ENCODE peak calls at places on chromosome 14, in six cellular contexts. One of them, this sample, is unnamed.
A peak's percentile ranks its signal among the peaks of the same experiment; 100 is the strongest.

GRCh38 chr14:55858604-55859003 is 259.6 kb upstream of the PELI2 start:
- DNase-seq in suprapubic skin: no peak
- DNase-seq in heart left ventricle: no peak
- DNase-seq in right lobe of liver: no peak
- DNase-seq in uterus: no peak
- DNase-seq in Peyer's patch: no peak
- DNase-seq in this sample: no peak

GRCh38 chr14:82911930-82912329 is 1378.3 kb upstream of the SEL1L start:
- DNase-seq in suprapubic skin: no peak
- DNase-seq in Peyer's patch: no peak
- DNase-seq in uterus: no peak
- DNase-seq in right lobe of liver: no peak
- DNase-seq in heart left ventricle: no peak
- DNase-seq in this sample: no peak

GRCh38 chr14:101810897-101811620 is 49.5 kb downstream of the PPP2R5C start:
- DNase-seq in heart left ventricle: no peak
- DNase-seq in suprapubic skin: no peak
- DNase-seq in right lobe of liver: no peak
- DNase-seq in uterus: no peak
- DNase-seq in Peyer's patch: no peak
- DNase-seq in this sample: no peak

GRCh38 chr14:94673071-94673470 is 60.9 kb downstream of the SERPINA3 start:
- DNase-seq in uterus: no peak
- DNase-seq in right lobe of liver: no peak
- DNase-seq in suprapubic skin: peak; percentile 4
- DNase-seq in Peyer's patch: no peak
- DNase-seq in heart left ventricle: no peak
- DNase-seq in this sample: no peak

GRCh38 chr14:97916669-97917068 is 1119.5 kb downstream of the VRK1 start:
- DNase-seq in Peyer's patch: no peak
- DNase-seq in right lobe of liver: no peak
- DNase-seq in heart left ventricle: no peak
- DNase-seq in uterus: no peak
- DNase-seq in suprapubic skin: no peak
- DNase-seq in this sample: no peak

GRCh38 chr14:74670726-74671125 is 42.2 kb downstream of the AREL1 start:
- DNase-seq in heart left ventricle: no peak
- DNase-seq in uterus: no peak
- DNase-seq in suprapubic skin: no peak
- DNase-seq in right lobe of liver: no peak
- DNase-seq in Peyer's patch: no peak
- DNase-seq in this sample: no peak

GRCh38 chr14:59036134-59036533 is 152.3 kb upstream of the DAAM1 start:
- DNase-seq in Peyer's patch: no peak
- DNase-seq in uterus: no peak
- DNase-seq in heart left ventricle: no peak
- DNase-seq in suprapubic skin: no peak
- DNase-seq in right lobe of liver: no peak
- DNase-seq in this sample: no peak

GRCh38 chr14:50059773-50060629 is 56.4 kb downstream of the VCPKMT start:
- DNase-seq in uterus: no peak
- DNase-seq in suprapubic skin: no peak
- DNase-seq in right lobe of liver: no peak
- DNase-seq in Peyer's patch: peak; percentile 13
- DNase-seq in heart left ventricle: no peak
- DNase-seq in this sample: no peak

GRCh38 chr14:22002860-22003284 is 329.3 kb upstream of the OR4E1 start:
- DNase-seq in right lobe of liver: no peak
- DNase-seq in Peyer's patch: no peak
- DNase-seq in suprapubic skin: no peak
- DNase-seq in heart left ventricle: no peak
- DNase-seq in uterus: no peak
- DNase-seq in this sample: no peak

GRCh38 chr14:63493246-63493645 is 49.9 kb downstream of the PPP2R5E start:
- DNase-seq in Peyer's patch: no peak
- DNase-seq in uterus: no peak
- DNase-seq in suprapubic skin: no peak
- DNase-seq in right lobe of liver: no peak
- DNase-seq in heart left ventricle: no peak
- DNase-seq in this sample: no peak

GRCh38 chr14:23154876-23155587 is 28.4 kb downstream of the SLC7A8 start:
- DNase-seq in suprapubic skin: peak; percentile 88
- DNase-seq in uterus: peak; percentile 92
- DNase-seq in right lobe of liver: peak; percentile 41
- DNase-seq in heart left ventricle: peak; percentile 91
- DNase-seq in Peyer's patch: no peak
- DNase-seq in this sample: no peak

GRCh38 chr14:71701990-71702389 is 230.2 kb upstream of the RGS6 start:
- DNase-seq in uterus: no peak
- DNase-seq in right lobe of liver: no peak
- DNase-seq in heart left ventricle: no peak
- DNase-seq in Peyer's patch: no peak
- DNase-seq in suprapubic skin: no peak
- DNase-seq in this sample: no peak

GRCh38 chr14:92783813-92784431 is 10.2 kb upstream of the GOLGA5 start:
- DNase-seq in suprapubic skin: no peak
- DNase-seq in uterus: peak; percentile 34
- DNase-seq in heart left ventricle: no peak
- DNase-seq in right lobe of liver: no peak
- DNase-seq in Peyer's patch: no peak
- DNase-seq in this sample: no peak

GRCh38 chr14:72849222-72849621 is 44.7 kb downstream of the DPF3 start:
- DNase-seq in Peyer's patch: no peak
- DNase-seq in uterus: no peak
- DNase-seq in suprapubic skin: no peak
- DNase-seq in heart left ventricle: no peak
- DNase-seq in right lobe of liver: peak; percentile 83
- DNase-seq in this sample: no peak

GRCh38 chr14:55373784-55374725 is 37.6 kb downstream of the ATG14 start:
- DNase-seq in heart left ventricle: no peak
- DNase-seq in Peyer's patch: no peak
- DNase-seq in right lobe of liver: no peak
- DNase-seq in suprapubic skin: no peak
- DNase-seq in uterus: no peak
- DNase-seq in this sample: no peak

GRCh38 chr14:37145395-37145794 is 27.0 kb downstream of the SLC25A21 start:
- DNase-seq in heart left ventricle: no peak
- DNase-seq in uterus: no peak
- DNase-seq in right lobe of liver: no peak
- DNase-seq in suprapubic skin: no peak
- DNase-seq in Peyer's patch: no peak
- DNase-seq in this sample: no peak

GRCh38 chr14:95052016-95052585 is 105.2 kb downstream of the DICER1 start:
- DNase-seq in suprapubic skin: peak; percentile 62
- DNase-seq in right lobe of liver: no peak
- DNase-seq in heart left ventricle: no peak
- DNase-seq in Peyer's patch: no peak
- DNase-seq in uterus: no peak
- DNase-seq in this sample: no peak

GRCh38 chr14:31205681-31206535 is 1.7 kb downstream of the HECTD1 start:
- DNase-seq in Peyer's patch: no peak
- DNase-seq in uterus: no peak
- DNase-seq in heart left ventricle: no peak
- DNase-seq in right lobe of liver: no peak
- DNase-seq in suprapubic skin: no peak
- DNase-seq in this sample: no peak

GRCh38 chr14:89304972-89305703 is 111.9 kb downstream of the FOXN3 start:
- DNase-seq in right lobe of liver: no peak
- DNase-seq in heart left ventricle: no peak
- DNase-seq in Peyer's patch: peak; percentile 61
- DNase-seq in uterus: peak; percentile 43
- DNase-seq in suprapubic skin: no peak
- DNase-seq in this sample: no peak

GRCh38 chr14:39734306-39734705 is 302.1 kb upstream of the FBXO33 start:
- DNase-seq in uterus: no peak
- DNase-seq in suprapubic skin: no peak
- DNase-seq in heart left ventricle: no peak
- DNase-seq in right lobe of liver: no peak
- DNase-seq in Peyer's patch: no peak
- DNase-seq in this sample: no peak

GRCh38 chr14:95270203-95270602 is 49.5 kb downstream of the CLMN start:
- DNase-seq in heart left ventricle: no peak
- DNase-seq in Peyer's patch: no peak
- DNase-seq in right lobe of liver: no peak
- DNase-seq in uterus: no peak
- DNase-seq in suprapubic skin: no peak
- DNase-seq in this sample: no peak

GRCh38 chr14:41461380-41461779 is 145.3 kb upstream of the LRFN5 start:
- DNase-seq in right lobe of liver: no peak
- DNase-seq in suprapubic skin: no peak
- DNase-seq in uterus: no peak
- DNase-seq in Peyer's patch: no peak
- DNase-seq in heart left ventricle: no peak
- DNase-seq in this sample: no peak

GRCh38 chr14:72256055-72256454 is 323.8 kb downstream of the RGS6 start:
- DNase-seq in uterus: no peak
- DNase-seq in right lobe of liver: no peak
- DNase-seq in heart left ventricle: no peak
- DNase-seq in Peyer's patch: no peak
- DNase-seq in suprapubic skin: no peak
- DNase-seq in this sample: no peak

GRCh38 chr14:100330396-100330931 is 7.3 kb downstream of the SLC25A47 start:
- DNase-seq in right lobe of liver: no peak
- DNase-seq in heart left ventricle: no peak
- DNase-seq in uterus: no peak
- DNase-seq in Peyer's patch: no peak
- DNase-seq in suprapubic skin: no peak
- DNase-seq in this sample: no peak

GRCh38 chr14:89787525-89787924 is 167.0 kb downstream of the EFCAB11 start:
- DNase-seq in heart left ventricle: no peak
- DNase-seq in suprapubic skin: no peak
- DNase-seq in uterus: no peak
- DNase-seq in right lobe of liver: no peak
- DNase-seq in Peyer's patch: no peak
- DNase-seq in this sample: no peak

GRCh38 chr14:71029236-71029781 is 122.0 kb downstream of the PCNX1 start:
- DNase-seq in right lobe of liver: no peak
- DNase-seq in uterus: no peak
- DNase-seq in Peyer's patch: no peak
- DNase-seq in suprapubic skin: no peak
- DNase-seq in heart left ventricle: no peak
- DNase-seq in this sample: no peak

GRCh38 chr14:74660167-74660566 is 48.1 kb upstream of the LTBP2 start:
- DNase-seq in heart left ventricle: no peak
- DNase-seq in uterus: no peak
- DNase-seq in Peyer's patch: no peak
- DNase-seq in right lobe of liver: no peak
- DNase-seq in suprapubic skin: no peak
- DNase-seq in this sample: no peak

GRCh38 chr14:33307691-33308369 is 369.2 kb downstream of the NPAS3 start:
- DNase-seq in Peyer's patch: no peak
- DNase-seq in heart left ventricle: peak; percentile 39
- DNase-seq in suprapubic skin: peak; percentile 79
- DNase-seq in uterus: peak; percentile 20
- DNase-seq in right lobe of liver: no peak
- DNase-seq in this sample: no peak

GRCh38 chr14:32128703-32129102 is 51.6 kb downstream of the ARHGAP5 start:
- DNase-seq in Peyer's patch: no peak
- DNase-seq in suprapubic skin: no peak
- DNase-seq in uterus: no peak
- DNase-seq in right lobe of liver: no peak
- DNase-seq in heart left ventricle: no peak
- DNase-seq in this sample: no peak

GRCh38 chr14:72636094-72636493 is 257.8 kb downstream of the DPF3 start:
- DNase-seq in right lobe of liver: no peak
- DNase-seq in heart left ventricle: no peak
- DNase-seq in uterus: no peak
- DNase-seq in suprapubic skin: no peak
- DNase-seq in Peyer's patch: no peak
- DNase-seq in this sample: no peak

GRCh38 chr14:105015905-105016304 is 5.0 kb downstream of the CDCA4 start:
- DNase-seq in uterus: no peak
- DNase-seq in suprapubic skin: no peak
- DNase-seq in heart left ventricle: no peak
- DNase-seq in right lobe of liver: no peak
- DNase-seq in Peyer's patch: no peak
- DNase-seq in this sample: no peak

GRCh38 chr14:105020815-105021655 is at the start of gene CDCA4:
- DNase-seq in Peyer's patch: peak; percentile 98
- DNase-seq in right lobe of liver: peak; percentile 97
- DNase-seq in suprapubic skin: peak; percentile 98
- DNase-seq in uterus: peak; percentile 96
- DNase-seq in heart left ventricle: peak; percentile 97
- DNase-seq in this sample: peak; percentile 86

GRCh38 chr14:105015242-105015641 is 5.6 kb downstream of the CDCA4 start:
- DNase-seq in Peyer's patch: no peak
- DNase-seq in right lobe of liver: no peak
- DNase-seq in uterus: no peak
- DNase-seq in heart left ventricle: no peak
- DNase-seq in suprapubic skin: no peak
- DNase-seq in this sample: no peak

GRCh38 chr14:105019861-105020814 is 745 bp downstream of the CDCA4 start:
- DNase-seq in uterus: no peak
- DNase-seq in right lobe of liver: peak; percentile 48
- DNase-seq in heart left ventricle: no peak
- DNase-seq in suprapubic skin: no peak
- DNase-seq in Peyer's patch: peak; percentile 47
- DNase-seq in this sample: no peak

GRCh38 chr14:105018414-105018813 is 2.5 kb downstream of the CDCA4 start:
- DNase-seq in suprapubic skin: no peak
- DNase-seq in Peyer's patch: no peak
- DNase-seq in uterus: no peak
- DNase-seq in heart left ventricle: no peak
- DNase-seq in right lobe of liver: no peak
- DNase-seq in this sample: no peak
- TF ChIP-seq POLR2A in suprapubic skin: no peak
- TF ChIP-seq POLR2A in Peyer's patch: no peak
- TF ChIP-seq POLR2A in uterus: no peak
- TF ChIP-seq POLR2A in heart left ventricle: no peak
- TF ChIP-seq POLR2A in right lobe of liver: no peak
- TF ChIP-seq POLR2A in this sample: no peak

GRCh38 chr14:78595797-78596196 is 425.6 kb downstream of the NRXN3 start:
- DNase-seq in uterus: no peak
- DNase-seq in suprapubic skin: no peak
- DNase-seq in right lobe of liver: no peak
- DNase-seq in heart left ventricle: no peak
- DNase-seq in Peyer's patch: no peak
- DNase-seq in this sample: no peak
- TF ChIP-seq CTCF in uterus: no peak
- TF ChIP-seq CTCF in suprapubic skin: no peak
- TF ChIP-seq CTCF in right lobe of liver: peak; percentile 11
- TF ChIP-seq CTCF in heart left ventricle: no peak
- TF ChIP-seq CTCF in Peyer's patch: no peak
- TF ChIP-seq CTCF in this sample: no peak

GRCh38 chr14:79098324-79098723 is 928.2 kb downstream of the NRXN3 start:
- DNase-seq in suprapubic skin: no peak
- DNase-seq in heart left ventricle: no peak
- DNase-seq in right lobe of liver: no peak
- DNase-seq in uterus: no peak
- DNase-seq in Peyer's patch: no peak
- DNase-seq in this sample: no peak
- H3K4me1 ChIP-seq in suprapubic skin: no peaks in the 10 kb centered on the region
- H3K4me1 ChIP-seq in heart left ventricle: no peaks in the 10 kb centered on the region
- H3K4me1 ChIP-seq in right lobe of liver: no peaks in the 10 kb centered on the region
- H3K4me1 ChIP-seq in uterus: no peaks in the 10 kb centered on the region
- H3K4me1 ChIP-seq in Peyer's patch: no peaks in the 10 kb centered on the region
- H3K4me1 ChIP-seq in this sample: no peaks in the 10 kb centered on the region

GRCh38 chr14:52791204-52792096 is at the start of gene GNPNAT1:
- DNase-seq in suprapubic skin: peak; percentile 91
- DNase-seq in right lobe of liver: peak; percentile 94
- DNase-seq in uterus: peak; percentile 84
- DNase-seq in Peyer's patch: peak; percentile 75
- DNase-seq in heart left ventricle: peak; percentile 91
- DNase-seq in this sample: peak; percentile 32
- TF ChIP-seq POLR2A in suprapubic skin: no peak
- TF ChIP-seq POLR2A in right lobe of liver: peak; percentile 83
- TF ChIP-seq POLR2A in uterus: peak; percentile 67
- TF ChIP-seq POLR2A in Peyer's patch: peak; percentile 79
- TF ChIP-seq POLR2A in heart left ventricle: peak; percentile 56
- TF ChIP-seq POLR2A in this sample: peak; percentile 49

GRCh38 chr14:103296987-103297386 is 37.0 kb upstream of the EIF5 start:
- DNase-seq in right lobe of liver: no peak
- DNase-seq in Peyer's patch: no peak
- DNase-seq in suprapubic skin: no peak
- DNase-seq in uterus: no peak
- DNase-seq in heart left ventricle: no peak
- DNase-seq in this sample: no peak
- TF ChIP-seq CTCF in right lobe of liver: no peak
- TF ChIP-seq CTCF in Peyer's patch: no peak
- TF ChIP-seq CTCF in suprapubic skin: no peak
- TF ChIP-seq CTCF in uterus: no peak
- TF ChIP-seq CTCF in heart left ventricle: no peak
- TF ChIP-seq CTCF in this sample: no peak